ENCODE peak calls at places on chromosome 16, in seven cellular contexts. V is WERI-Rb-1, H is fibroblast of villous mesenchyme, M is left lung, B is Panc1, Q is spleen, L is HCT116. R is an unnamed sample.

GRCh38 chr16:70695351-70696070 is 9.7 kb upstream of the MTSS2 start:
- DNase-seq in V (no peak), H (no peak), M (no peak), B (no peak), Q (peak; percentile 87), L (no peak), R (no peak)

GRCh38 chr16:49682577-49683165 is 173.2 kb downstream of the ZNF423 start:
- DNase-seq in V (no peak), H (no peak), M (peak; percentile 65), B (no peak), Q (no peak), L (no peak), R (no peak)

GRCh38 chr16:87744750-87745514 is 20.9 kb downstream of the KLHDC4 start:
- DNase-seq in V (no peak), H (no peak), M (no peak), B (no peak), Q (no peak), L (no peak), R (no peak)

GRCh38 chr16:10736926-10737625 is 6.6 kb upstream of the NUBP1 start:
- DNase-seq in V (peak; percentile 58), H (peak; percentile 74), M (no peak), B (peak; percentile 68), Q (no peak), L (peak; percentile 50), R (peak; percentile 40)

GRCh38 chr16:84110527-84110926 is 6.2 kb downstream of the MBTPS1 start:
- DNase-seq in V (no peak), H (no peak), M (no peak), B (no peak), Q (no peak), L (no peak), R (no peak)

GRCh38 chr16:87541004-87541881 is 48.4 kb upstream of the ZCCHC14 start:
- DNase-seq in V (no peak), H (peak; percentile 96), M (no peak), B (no peak), Q (no peak), L (no peak), R (peak; percentile 64)

GRCh38 chr16:10729649-10730048 is 14.0 kb upstream of the NUBP1 start:
- DNase-seq in V (no peak), H (peak; percentile 17), M (no peak), B (no peak), Q (no peak), L (peak; percentile 54), R (no peak)

GRCh38 chr16:83159049-83159448 is 532.3 kb downstream of the CDH13 start:
- DNase-seq in V (no peak), H (no peak), M (no peak), B (no peak), Q (no peak), L (no peak), R (no peak)

GRCh38 chr16:31700200-31700529 is 172.5 kb downstream of the AHSP start:
- DNase-seq in V (no peak), H (no peak), M (peak; percentile 86), B (no peak), Q (no peak), L (peak; percentile 82), R (no peak)

GRCh38 chr16:11976850-11977205 is 294 bp downstream of the SNX29 start:
- DNase-seq in V (no peak), H (no peak), M (no peak), B (no peak), Q (no peak), L (no peak), R (no peak)

GRCh38 chr16:17233301-17234002 is 237.3 kb downstream of the XYLT1 start:
- DNase-seq in V (no peak), H (no peak), M (no peak), B (no peak), Q (no peak), L (no peak), R (no peak)

GRCh38 chr16:25257956-25258855 is 561 bp upstream of the ZKSCAN2 start:
- DNase-seq in V (peak; percentile 94), H (peak; percentile 91), M (peak; percentile 93), B (peak; percentile 67), Q (peak; percentile 94), L (peak; percentile 92), R (peak; percentile 70)

GRCh38 chr16:68802190-68802589 is 41.1 kb upstream of the TANGO6 start:
- DNase-seq in V (no peak), H (peak; percentile 52), M (no peak), B (no peak), Q (no peak), L (no peak), R (no peak)

GRCh38 chr16:12519986-12520385 is 283.7 kb downstream of the CPPED1 start:
- DNase-seq in V (no peak), H (no peak), M (no peak), B (no peak), Q (no peak), L (no peak), R (no peak)

GRCh38 chr16:2019500-2019899 is at the start of gene NPW:
- DNase-seq in V (no peak), H (no peak), M (peak; percentile 68), B (no peak), Q (peak; percentile 74), L (no peak), R (no peak)

GRCh38 chr16:57166951-57167350 is 18.9 kb downstream of the PSME3IP1 start:
- DNase-seq in V (no peak), H (peak; percentile 12), M (no peak), B (no peak), Q (no peak), L (no peak), R (peak; percentile 33)

GRCh38 chr16:67666032-67666537 is 465 bp downstream of the ENKD1 start:
- DNase-seq in V (peak; percentile 64), H (peak; percentile 38), M (peak; percentile 88), B (no peak), Q (peak; percentile 89), L (no peak), R (no peak)

GRCh38 chr16:50263940-50264929 is 2.1 kb upstream of the ADCY7 start:
- DNase-seq in V (no peak), H (peak; percentile 47), M (no peak), B (no peak), Q (no peak), L (no peak), R (no peak)

GRCh38 chr16:69448470-69449193 is 24.2 kb downstream of the CYB5B start:
- DNase-seq in V (no peak), H (peak; percentile 83), M (no peak), B (no peak), Q (no peak), L (no peak), R (no peak)

DNA sequence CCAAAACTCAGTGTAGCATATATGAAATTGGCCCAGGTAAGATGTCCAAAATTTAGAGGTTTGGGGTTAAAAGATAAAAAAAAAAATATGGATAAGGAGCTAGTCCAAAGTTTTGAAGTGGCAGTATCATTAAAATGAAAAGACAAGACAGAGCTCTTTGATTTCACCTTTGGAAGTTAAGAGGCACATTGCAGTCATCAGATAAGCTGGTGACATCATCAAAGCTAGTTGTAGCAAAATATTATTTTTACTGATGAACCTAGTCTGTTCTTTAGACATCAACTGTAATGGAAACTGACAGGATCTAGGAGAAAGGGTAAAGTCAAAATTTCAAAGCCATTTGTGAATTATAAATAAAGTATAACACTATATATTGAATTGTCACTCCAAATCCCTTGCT is 603.7 kb upstream of the CDH8 start:
- DNase-seq in V (no peak), H (no peak), M (no peak), B (no peak), Q (no peak), L (no peak), R (no peak)
- H3K4me3 ChIP-seq in V (no peak overlapping the region), H (no peak overlapping the region), M (no peak overlapping the region), B (no peak overlapping the region), Q (no peak overlapping the region), L (no peak overlapping the region), R (no peak overlapping the region)

GRCh38 chr16:55248058-55248457 is 75.9 kb upstream of the IRX6 start:
- DNase-seq in V (no peak), H (no peak), M (no peak), B (no peak), Q (no peak), L (no peak), R (no peak)

GRCh38 chr16:55239723-55240122 is 84.3 kb upstream of the IRX6 start:
- DNase-seq in V (no peak), H (no peak), M (no peak), B (no peak), Q (no peak), L (no peak), R (no peak)

GRCh38 chr16:55248494-55248893 is 75.5 kb upstream of the IRX6 start:
- DNase-seq in V (no peak), H (no peak), M (no peak), B (no peak), Q (no peak), L (no peak), R (no peak)

GRCh38 chr16:55240933-55241332 is 83.1 kb upstream of the IRX6 start:
- DNase-seq in V (no peak), H (no peak), M (peak; percentile 42), B (no peak), Q (no peak), L (no peak), R (no peak)

GRCh38 chr16:55242667-55243066 is 81.3 kb upstream of the IRX6 start:
- DNase-seq in V (peak; percentile 22), H (no peak), M (no peak), B (no peak), Q (no peak), L (no peak), R (no peak)
- TF ChIP-seq CTCF in V (peak; percentile 4), H (no peak), M (no peak), B (no peak), Q (no peak), L (no peak), R (no peak)

GRCh38 chr16:58465817-58466216 is 34.1 kb upstream of the NDRG4 start:
- DNase-seq in V (no peak), H (no peak), M (no peak), B (no peak), Q (peak; percentile 46), L (no peak), R (no peak)

GRCh38 chr16:58466396-58466795 is 33.5 kb upstream of the NDRG4 start:
- DNase-seq in V (no peak), H (no peak), M (no peak), B (no peak), Q (no peak), L (no peak), R (no peak)

GRCh38 chr16:58464047-58464915 is 35.7 kb upstream of the NDRG4 start:
- DNase-seq in V (peak; percentile 18), H (no peak), M (peak; percentile 76), B (no peak), Q (peak; percentile 70), L (no peak), R (no peak)

GRCh38 chr16:58462997-58463891 is 36.7 kb upstream of the NDRG4 start:
- DNase-seq in V (peak; percentile 23), H (no peak), M (peak; percentile 79), B (no peak), Q (peak; percentile 77), L (no peak), R (no peak)

GRCh38 chr16:58464916-58465731 is 34.8 kb upstream of the NDRG4 start:
- DNase-seq in V (peak; percentile 67), H (no peak), M (no peak), B (no peak), Q (peak; percentile 54), L (no peak), R (no peak)
- H3K4me3 ChIP-seq in V (peak overlapping the region; percentile 65), H (no peak overlapping the region), M (peak overlapping the region; percentile 47), B (peak overlapping the region; percentile 47), Q (peak overlapping the region; percentile 39), L (no peak overlapping the region), R (no peak overlapping the region)

DNA sequence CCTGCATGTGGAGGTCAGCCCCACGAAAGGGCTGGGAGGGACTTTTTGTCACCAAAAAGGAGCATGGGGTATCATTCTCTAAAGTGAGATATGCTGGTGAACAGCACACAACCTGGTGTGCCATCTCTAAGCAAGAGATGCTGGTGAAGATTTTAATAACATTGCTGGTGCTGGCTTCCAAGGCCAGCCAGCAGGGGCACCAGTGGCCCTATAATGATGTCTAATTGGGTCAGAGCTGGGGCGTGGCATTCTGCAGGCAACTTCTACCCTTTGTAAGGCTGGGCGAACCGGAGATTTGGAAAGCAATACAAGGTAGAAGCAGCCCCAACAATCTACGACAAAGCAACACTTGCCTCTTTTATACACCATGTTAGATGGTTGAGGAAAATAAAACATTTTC is 16.8 kb downstream of the SDR42E1 start:
- DNase-seq in V (no peak), H (no peak), M (no peak), B (no peak), Q (no peak), L (no peak), R (no peak)
- TF ChIP-seq CTCF in V (peak; percentile 13), H (no peak), M (no peak), B (peak; percentile 38), Q (no peak), L (no peak), R (no peak)

R was measured in astrocyte of the cerebellum.